ENCODE peak calls at places on chromosomes 1 and 21, in five cellular contexts. X is GM23248, D is foreskin fibroblast, A is HEK293T, O is stomach. P is an unnamed sample.

GRCh38 chr1:18849252-18849651 is 10.2 kb downstream of the TAS1R2 start:
- DNase-seq in D (no peak), O (no peak), X (no peak), A (no peak), P (no peak)

GRCh38 chr1:208025036-208025435 is 114.1 kb upstream of the CD34 start:
- DNase-seq in O (no peak), X (peak), D (peak), A (no peak), P (no peak)

GRCh38 chr1:113013823-113014222 is 57.8 kb upstream of the SLC16A1 start:
- DNase-seq in X (no peak), O (no peak), A (no peak), D (no peak), P (no peak)

GRCh38 chr1:31196685-31197084 is 43.0 kb downstream of the NKAIN1 start:
- DNase-seq in D (peak), O (no peak), X (peak), A (no peak), P (no peak)

GRCh38 chr1:24027838-24028468 is 47.8 kb upstream of the SRSF10 start:
- DNase-seq in D (peak), X (peak), A (no peak), O (no peak), P (no peak)

GRCh38 chr1:65308781-65309316 is 494 bp upstream of the DNAJC6 start:
- DNase-seq in A (no peak), O (no peak), X (no peak), D (peak), P (no peak)

GRCh38 chr1:42529724-42530161 is 66.7 kb downstream of the CCDC30 start:
- DNase-seq in A (no peak), X (peak), O (no peak), D (peak), P (no peak)

GRCh38 chr1:51487628-51488027 is 31.4 kb downstream of the EPS15 start:
- DNase-seq in X (no peak), D (no peak), O (no peak), A (no peak), P (no peak)

GRCh38 chr1:87335175-87335992 is 6.7 kb downstream of the LMO4 start:
- DNase-seq in O (peak), A (peak), X (peak), D (peak), P (peak)

GRCh38 chr1:159839135-159839849 is 12.6 kb downstream of the SLAMF8 start:
- DNase-seq in O (no peak), D (no peak), X (no peak), A (no peak), P (no peak)

GRCh38 chr1:205286335-205286950 is 35.1 kb downstream of the NUAK2 start:
- DNase-seq in D (peak), A (no peak), O (peak), X (no peak), P (no peak)

GRCh38 chr1:97243973-97244560 is 522.5 kb downstream of the PTBP2 start:
- DNase-seq in A (no peak), O (no peak), X (peak), D (peak), P (no peak)

GRCh38 chr1:179080866-179081695 is 789 bp upstream of the TOR3A start:
- DNase-seq in D (no peak), A (no peak), O (no peak), X (peak), P (no peak)

GRCh38 chr1:4702927-4703326 is 48.5 kb downstream of the AJAP1 start:
- DNase-seq in A (no peak), O (no peak), X (peak), D (no peak), P (no peak)

GRCh38 chr1:179016694-179017382 is 8.9 kb upstream of the FAM20B start:
- DNase-seq in O (peak), A (peak), X (peak), D (peak), P (no peak)

GRCh38 chr21:35476616-35477395 is 427.7 kb upstream of the RUNX1 start:
- DNase-seq in O (no peak), D (peak), X (peak), A (no peak), P (no peak)

GRCh38 chr1:43664369-43664768 is 14.4 kb downstream of the KDM4A start:
- DNase-seq in X (no peak), O (no peak), A (no peak), D (no peak), P (no peak)

GRCh38 chr1:156106624-156107488 is 7.7 kb upstream of the LMNA start:
- DNase-seq in A (no peak), X (peak), O (no peak), D (peak), P (no peak)

GRCh38 chr1:234505774-234506114 is 26.8 kb upstream of the TARBP1 start:
- DNase-seq in O (no peak), A (no peak), D (peak), X (peak), P (no peak)

GRCh38 chr1:41638086-41639024 is 153.9 kb upstream of the EDN2 start:
- DNase-seq in D (no peak), A (no peak), X (no peak), O (no peak), P (no peak)

GRCh38 chr21:38933731-38934130 is 128.0 kb downstream of the ETS2 start:
- DNase-seq in X (no peak), O (no peak), A (no peak), D (no peak), P (no peak)

GRCh38 chr1:67843335-67843734 is 10.1 kb upstream of the GNG12 start:
- DNase-seq in X (no peak), O (no peak), A (no peak), D (peak), P (no peak)

GRCh38 chr1:50179639-50180038 is 70.9 kb downstream of the ELAVL4 start:
- DNase-seq in X (no peak), D (no peak), O (no peak), A (no peak), P (no peak)

GRCh38 chr1:84433253-84434080 is 35.2 kb downstream of the DNASE2B start:
- DNase-seq in D (peak), O (peak), A (peak), X (peak), P (peak)

GRCh38 chr1:173864179-173864867 is 3.5 kb downstream of the GAS5 start:
- DNase-seq in A (no peak), X (peak), O (no peak), D (no peak), P (no peak)